ENCODE peak calls at places on chromosomes 5 and 9, in five cellular contexts. G is naive thymus-derived CD4-positive, alpha-beta T cell; J is ovary; E is hepatocyte; Y is right lobe of liver. X is an unnamed sample. For H3K4me1, the result is how much of the 10 kb centered on the place peaks cover.

GRCh38 chr5:124317471-124317870 is 429.0 kb downstream of the ZNF608 start:
- DNase-seq in Y (no peak), E (no peak), J (no peak), G (no peak), X (no peak)

GRCh38 chr5:110956280-110956912 is 115.1 kb upstream of the TSLP start:
- DNase-seq in J (no peak), E (no peak), G (no peak), Y (peak), X (no peak)

GRCh38 chr9:16257604-16258003 is 612.9 kb downstream of the BNC2 start:
- DNase-seq in G (no peak), Y (no peak), J (no peak), E (no peak), X (no peak)

GRCh38 chr9:3261484-3261883 is 264.3 kb downstream of the RFX3 start:
- DNase-seq in Y (no peak), G (no peak), J (no peak), E (no peak), X (no peak)

GRCh38 chr5:378976-379742 is 57.6 kb downstream of the AHRR start:
- DNase-seq in J (no peak), E (no peak), G (peak), Y (no peak), X (no peak)

GRCh38 chr9:81237565-81238231 is 451.6 kb downstream of the TLE1 start:
- DNase-seq in J (no peak), E (peak), G (no peak), Y (no peak), X (no peak)

GRCh38 chr9:92715488-92716231 is 45.7 kb upstream of the IPPK start:
- DNase-seq in Y (no peak), J (peak), E (no peak), G (no peak), X (no peak)

GRCh38 chr5:138926688-138927448 is 51.7 kb upstream of the LRRTM2 start:
- DNase-seq in J (no peak), G (no peak), Y (no peak), E (no peak), X (no peak)

GRCh38 chr9:114777841-114778240 is 28.0 kb downstream of the TNFSF15 start:
- DNase-seq in G (no peak), J (no peak), Y (no peak), E (no peak), X (no peak)

GRCh38 chr9:81268048-81268447 is 421.3 kb downstream of the TLE1 start:
- DNase-seq in G (no peak), Y (no peak), J (no peak), E (no peak), X (no peak)

GRCh38 chr9:20884985-20885593 is 146.4 kb downstream of the HACD4 start:
- DNase-seq in G (peak), J (peak), E (peak), Y (peak), X (peak)

GRCh38 chr9:92637331-92637730 is 32.6 kb downstream of the IPPK start:
- DNase-seq in G (peak), J (peak), E (no peak), Y (no peak), X (no peak)

GRCh38 chr9:6845881-6846280 is 88.1 kb downstream of the KDM4C start:
- DNase-seq in G (no peak), J (no peak), E (peak), Y (no peak), X (no peak)

GRCh38 chr5:93267736-93268135 is 313.3 kb downstream of the NR2F1-AS1 start:
- DNase-seq in Y (no peak), E (no peak), G (no peak), J (no peak), X (no peak)

GRCh38 chr9:928363-929042 is 48.0 kb upstream of the DMRT3 start:
- DNase-seq in Y (no peak), E (peak), J (no peak), G (no peak), X (peak)

GRCh38 chr9:137550958-137551655 is 572 bp upstream of the MRPL41 start:
- DNase-seq in G (no peak), E (peak), Y (no peak), J (no peak), X (no peak)

GRCh38 chr9:117549444-117549843 is 134.6 kb upstream of the ASTN2 start:
- DNase-seq in E (no peak), J (no peak), G (no peak), Y (no peak), X (peak)

GRCh38 chr5:134554319-134555222 is 29.1 kb downstream of the JADE2 start:
- DNase-seq in G (peak), J (peak), E (peak), Y (peak), X (no peak)
- H3K4me3 ChIP-seq in G (no peak), J (no peak), E (no peak), Y (no peak), X (no peak)

GRCh38 chr5:177309351-177310191 is 2.1 kb downstream of the MXD3 start:
- DNase-seq in Y (peak), G (peak), J (peak), E (peak), X (peak)
- H3K4me1 ChIP-seq in Y (under half), G (under half), J (under half), E (under half), X (under half)

GRCh38 chr9:95202076-95202681 is 115.3 kb downstream of the FANCC start:
- DNase-seq in J (no peak), G (no peak), E (no peak), Y (no peak), X (no peak)

GRCh38 chr9:95201201-95201600 is 116.3 kb downstream of the FANCC start:
- DNase-seq in Y (no peak), J (no peak), G (no peak), E (no peak), X (no peak)

GRCh38 chr9:95193067-95193466 is 124.4 kb downstream of the FANCC start:
- DNase-seq in E (no peak), J (no peak), Y (no peak), G (no peak), X (no peak)

GRCh38 chr9:95193480-95193879 is 124.0 kb downstream of the FANCC start:
- DNase-seq in G (no peak), J (no peak), Y (no peak), E (no peak), X (no peak)

GRCh38 chr9:95197692-95198271 is 119.7 kb downstream of the FANCC start:
- DNase-seq in G (no peak), J (no peak), Y (no peak), E (no peak), X (peak)
- H3K27ac ChIP-seq in G (no peak), J (no peak), Y (no peak), E (no peak), X (no peak)

GRCh38 chr9:129945314-129945713 is 97.7 kb downstream of the FNBP1 start:
- DNase-seq in G (no peak), E (no peak), Y (no peak), J (no peak), X (no peak)
- H3K4me3 ChIP-seq in G (no peak), E (no peak), Y (no peak), J (no peak), X (no peak)

GRCh38 chr9:99433555-99433954 is 211.5 kb downstream of the SEC61B start:
- DNase-seq in G (peak), E (peak), J (no peak), Y (peak), X (peak)
- H3K4me1 ChIP-seq in G (under half), E (under half), J (under half), Y (under half), X (under half)

GRCh38 chr5:40385544-40385943 is 294.2 kb upstream of the PTGER4 start:
- DNase-seq in Y (no peak), G (no peak), J (no peak), E (no peak), X (peak)
- H3K27ac ChIP-seq in Y (no peak), G (no peak), J (no peak), E (no peak), X (peak)